ENCODE peak calls at places on chromosome 16, in four cellular contexts. I, X, O and T are unnamed samples.

GRCh38 chr16:55912022-55912421 is 36.8 kb upstream of the CES5A start:
- DNase-seq in O (no peak), I (peak; percentile 7), X (no peak), T (no peak)

GRCh38 chr16:23544436-23544835 is 12.7 kb downstream of the EARS2 start:
- DNase-seq in O (no peak), X (no peak), I (no peak), T (no peak)

GRCh38 chr16:64380751-64381150 is 741.1 kb downstream of the CDH11 start:
- DNase-seq in I (no peak), O (peak; percentile 46), X (no peak), T (no peak)

GRCh38 chr16:18800674-18801196 is 614 bp downstream of the ARL6IP1 start:
- DNase-seq in I (no peak), X (peak; percentile 29), O (no peak), T (no peak)

GRCh38 chr16:1416521-1416941 is 2.0 kb upstream of the UNKL start:
- DNase-seq in X (no peak), I (no peak), O (no peak), T (no peak)

GRCh38 chr16:12257926-12258561 is 281.5 kb downstream of the SNX29 start:
- DNase-seq in X (peak; percentile 40), O (peak; percentile 32), I (no peak), T (no peak)

GRCh38 chr16:85173981-85174751 is 61.9 kb upstream of the CIBAR2 start:
- DNase-seq in X (peak; percentile 30), I (peak; percentile 80), O (no peak), T (no peak)

GRCh38 chr16:56675685-56676210 is 6.1 kb downstream of the MT1H start:
- DNase-seq in I (no peak), O (peak; percentile 67), X (no peak), T (no peak)

GRCh38 chr16:49858200-49859129 is 2.6 kb upstream of the ZNF423 start:
- DNase-seq in I (peak; percentile 82), X (no peak), O (peak; percentile 59), T (no peak)

GRCh38 chr16:5502467-5502869 is 404.9 kb upstream of the EEF2KMT start:
- DNase-seq in X (peak; percentile 55), O (peak; percentile 24), I (peak; percentile 76), T (no peak)

DNA sequence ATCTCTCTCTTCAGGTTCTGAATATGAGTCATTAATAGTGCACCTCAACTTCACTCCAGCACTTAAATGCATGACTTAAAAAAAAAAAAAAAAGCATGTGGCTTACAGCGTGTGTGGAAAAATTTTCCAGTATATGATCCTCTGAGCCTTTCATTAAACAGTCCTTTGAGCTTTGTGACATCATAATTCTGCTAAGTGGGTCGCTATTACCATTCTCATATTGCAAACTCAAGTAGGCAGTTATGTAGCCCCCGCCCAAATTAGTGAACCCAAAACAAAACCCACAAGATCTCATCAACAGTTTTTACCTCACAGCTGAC is 672 bp downstream of the CMTR2 start:
- DNase-seq in I (no peak), O (no peak), X (no peak), T (no peak)
- TF ChIP-seq USF1 in I (no peak), O (no peak), X (no peak), T (no peak)

DNA sequence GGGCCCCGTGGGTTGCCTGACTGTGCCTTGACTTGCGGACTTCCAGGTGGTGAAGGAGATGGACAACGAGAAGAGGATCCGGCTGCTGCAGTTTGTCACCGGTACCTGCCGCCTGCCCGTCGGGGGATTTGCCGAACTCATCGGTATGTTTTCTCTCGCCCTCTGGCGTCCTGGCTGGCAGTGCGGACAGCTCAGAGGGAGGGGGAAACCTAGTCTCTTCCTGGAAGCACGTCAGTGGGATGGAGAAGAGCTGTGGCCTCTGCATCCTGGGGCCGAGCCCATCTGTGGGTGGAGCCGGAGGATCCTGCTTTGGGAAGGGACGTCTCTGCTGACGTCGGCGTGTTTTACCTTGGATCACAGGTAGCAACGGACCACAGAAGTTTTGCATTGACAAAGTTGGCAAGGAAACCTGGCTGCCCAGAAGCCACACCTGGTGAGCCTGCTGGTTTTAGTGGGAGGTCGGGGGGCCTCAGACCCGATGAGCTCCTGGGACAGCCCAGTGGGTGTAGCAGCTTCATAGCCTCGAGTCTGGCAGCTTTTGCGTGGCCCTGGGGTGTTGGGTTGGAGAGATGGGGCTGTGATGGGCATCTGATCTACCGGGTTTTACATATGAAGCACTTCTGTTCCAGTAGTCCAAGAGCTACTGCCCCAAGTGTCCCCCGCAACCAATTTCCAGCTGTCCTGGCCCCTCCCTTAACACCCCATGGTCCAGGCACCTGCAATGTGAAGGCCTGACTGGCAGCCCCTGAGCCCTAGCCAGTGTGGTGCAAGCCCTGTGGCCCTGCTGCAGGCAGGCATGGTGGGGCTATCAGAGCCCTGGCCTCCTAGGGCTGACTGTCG is 11.9 kb upstream of the CLEC18A start:
- DNase-seq in O (no peak), X (no peak), I (no peak), T (no peak)
- TF ChIP-seq USF1 in O (no peak), X (no peak), I (no peak), T (no peak)

DNA sequence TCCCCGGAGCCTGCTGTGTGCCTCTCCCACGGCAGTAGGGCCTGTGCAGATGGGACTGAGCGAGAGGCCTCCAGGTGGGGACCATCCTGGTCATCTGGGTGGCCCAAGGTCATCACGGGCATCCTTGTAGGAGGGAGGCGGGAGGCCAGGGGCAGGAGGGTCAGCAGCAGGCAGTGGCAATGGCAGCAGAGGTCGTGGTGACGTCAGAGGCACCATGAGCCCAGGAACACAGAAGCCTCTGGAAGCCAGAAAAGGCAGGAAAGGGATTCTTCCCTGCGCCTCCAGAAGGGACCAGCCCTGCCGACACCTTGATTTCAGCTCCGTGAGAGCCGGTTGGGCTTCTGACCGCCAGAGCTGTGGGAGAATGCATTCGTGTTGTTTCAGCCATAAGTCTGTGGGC is 190.3 kb downstream of the BANP start:
- DNase-seq in I (no peak), X (no peak), O (no peak), T (no peak)
- TF ChIP-seq USF1 in I (no peak), X (no peak), O (no peak), T (no peak)

GRCh38 chr16:30787613-30788378 is 791 bp upstream of the ZNF629 start:
- DNase-seq in I (no peak), X (no peak), O (no peak), T (no peak)

GRCh38 chr16:30784215-30784614 is 2.8 kb downstream of the ZNF629 start:
- DNase-seq in I (no peak), O (no peak), X (no peak), T (no peak)

GRCh38 chr16:30785126-30786106 is 1.6 kb downstream of the ZNF629 start:
- DNase-seq in X (no peak), O (no peak), I (no peak), T (no peak)

GRCh38 chr16:30786936-30787612 is at the start of gene ZNF629:
- DNase-seq in X (peak; percentile 80), O (peak; percentile 70), I (peak; percentile 97), T (no peak)

GRCh38 chr16:30786115-30786935 is 680 bp downstream of the ZNF629 start:
- DNase-seq in O (peak; percentile 38), I (peak; percentile 91), X (peak; percentile 61), T (no peak)
- TF ChIP-seq USF1 in O (no peak), I (no peak), X (no peak), T (no peak)

GRCh38 chr16:11240636-11241473 is 15.1 kb downstream of the SOCS1 start:
- DNase-seq in O (peak; percentile 29), X (peak; percentile 59), I (no peak), T (no peak)
- TF ChIP-seq USF1 in O (no peak), X (no peak), I (no peak), T (no peak)

DNA sequence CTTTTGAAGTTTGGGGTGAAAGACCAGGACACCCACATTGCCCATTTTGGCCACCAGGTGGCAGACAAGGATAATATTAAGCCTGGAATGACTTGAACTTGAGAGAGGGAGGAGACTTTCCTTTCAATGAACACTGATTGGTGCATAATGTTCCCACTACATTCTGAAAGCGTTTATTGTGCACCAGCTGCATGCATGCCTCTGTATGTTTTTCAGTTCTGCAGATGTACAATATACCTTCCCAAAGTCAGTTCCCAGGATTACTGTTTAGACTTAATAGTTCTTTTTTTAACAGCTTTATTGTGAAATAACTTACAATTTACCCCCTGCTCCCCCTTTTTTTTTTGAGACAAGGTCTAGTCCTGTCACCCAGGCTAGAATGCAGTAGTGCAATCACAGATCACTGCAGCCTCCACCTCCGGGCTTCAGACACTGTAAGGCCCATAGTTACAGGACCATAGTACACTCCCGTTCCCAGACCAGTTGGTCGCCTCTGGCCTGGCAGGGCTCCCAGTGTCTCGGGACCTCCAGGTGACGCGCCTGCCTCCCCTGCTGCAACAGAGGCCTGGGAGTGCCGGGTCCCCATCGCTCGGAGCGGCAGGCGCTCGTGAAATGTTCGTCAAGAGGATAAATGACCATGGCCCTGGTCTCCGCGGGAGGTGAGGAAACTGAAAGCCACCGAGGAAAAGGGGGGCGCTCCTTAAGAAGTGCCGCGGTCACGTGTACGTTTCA is 12.2 kb downstream of the CES2 start:
- DNase-seq in I (peak; percentile 88), O (peak; percentile 91), X (peak; percentile 89), T (peak; percentile 72)
- TF ChIP-seq USF1 in I (no peak), O (no peak), X (no peak), T (no peak)

GRCh38 chr16:24729967-24730815 is 740 bp downstream of the TNRC6A start:
- DNase-seq in O (peak; percentile 30), I (peak; percentile 80), X (peak; percentile 48), T (no peak)
- TF ChIP-seq USF1 in O (no peak), I (no peak), X (no peak), T (no peak)

DNA sequence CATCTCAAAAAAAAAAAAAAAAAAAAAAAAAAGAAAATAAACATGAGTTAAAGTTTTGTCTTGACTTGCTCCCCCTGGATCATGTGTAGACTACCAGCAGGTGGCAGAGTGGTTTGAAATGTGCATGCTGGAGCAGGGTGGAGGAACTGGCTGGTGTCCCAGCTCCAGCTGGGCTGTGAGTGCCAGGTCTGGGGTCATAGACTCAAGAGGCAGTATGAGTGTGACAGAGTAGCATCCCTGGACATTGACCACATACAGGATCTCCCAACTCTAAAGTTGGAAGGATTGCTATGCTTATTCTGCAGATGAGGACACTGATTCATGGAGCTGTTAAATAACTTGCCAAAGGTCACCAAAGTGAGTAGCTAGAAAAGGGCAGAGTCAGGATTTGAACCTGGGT is 198.0 kb upstream of the MPHOSPH6 start:
- DNase-seq in X (peak; percentile 25), O (peak; percentile 46), I (peak; percentile 61), T (no peak)
- TF ChIP-seq USF1 in X (no peak), O (no peak), I (no peak), T (no peak)